ENCODE peak calls at places on chromosomes 7 and 10, in nine cellular contexts. I is GDM1; P is T-helper 9 cell; A is RWPE1; X is hepatocyte; M is stimulated activated CD8-positive, alpha-beta memory T cell treated with anti-CD3 and anti-CD28 coated beads, Interleukin-15, amount 100 ng/mL, for 24 hours; L is GM23338; Z is colonic mucosa; S is immature natural killer cell. U is an unnamed sample.

GRCh38 chr7:29622335-29623265 is 59.0 kb downstream of the PRR15 start:
- DNase-seq in M (no peak), X (peak), A (peak), Z (no peak), P (no peak), I (no peak), S (no peak), L (no peak), U (peak)

GRCh38 chr10:79392506-79393176 is 45.4 kb downstream of the PPIF start:
- DNase-seq in M (no peak), L (no peak), I (no peak), X (no peak), P (no peak), S (no peak), A (no peak), Z (no peak), U (no peak)

GRCh38 chr10:78002541-78003284 is 26.6 kb downstream of the POLR3A start:
- DNase-seq in L (no peak), I (no peak), M (no peak), S (no peak), Z (no peak), A (no peak), X (no peak), P (no peak), U (no peak)

GRCh38 chr10:14699482-14699881 is 75.2 kb downstream of the FAM107B start:
- DNase-seq in X (no peak), L (no peak), I (no peak), A (no peak), Z (no peak), S (no peak), M (no peak), P (no peak), U (no peak)

GRCh38 chr10:113305871-113306270 is 247.0 kb upstream of the HABP2 start:
- DNase-seq in P (no peak), L (no peak), I (no peak), Z (no peak), X (peak), A (no peak), M (no peak), S (no peak), U (peak)

GRCh38 chr10:111515264-111515663 is 438.4 kb downstream of the ADRA2A start:
- DNase-seq in S (no peak), Z (no peak), P (no peak), L (no peak), I (no peak), A (no peak), M (no peak), X (no peak), U (no peak)

GRCh38 chr10:119516381-119517234 is 25.9 kb downstream of the RGS10 start:
- DNase-seq in P (peak), Z (no peak), L (no peak), M (no peak), A (no peak), I (peak), X (no peak), S (peak), U (peak)

GRCh38 chr7:84784450-84784849 is 402.4 kb downstream of the SEMA3D start:
- DNase-seq in X (no peak), S (no peak), P (no peak), Z (no peak), A (no peak), L (no peak), I (no peak), M (no peak), U (no peak)

U was measured in iris pigment epithelial cell.